ENCODE peak calls at places on chromosomes 2 and 18, in five cellular contexts. V is B cell, F is T-helper 1 cell, Y is Caki2, O is cardiac muscle cell. H is an unnamed sample.

GRCh38 chr18:75544496-75544895 is 117.0 kb upstream of the SMIM21 start:
- DNase-seq in V (no peak), F (no peak), Y (no peak), O (peak), H (no peak)

GRCh38 chr18:48922801-48923730 is 27.7 kb downstream of the SMAD7 start:
- DNase-seq in V (no peak), F (no peak), Y (peak), O (peak), H (no peak)

GRCh38 chr2:236343400-236344161 is 79.4 kb upstream of the ASB18 start:
- DNase-seq in V (peak), F (no peak), Y (peak), O (peak), H (no peak)

GRCh38 chr2:212646698-212647097 is 108.1 kb upstream of the ERBB4 start:
- DNase-seq in V (no peak), F (no peak), Y (peak), O (no peak), H (no peak)

GRCh38 chr18:72086421-72086820 is 457.7 kb downstream of the CBLN2 start:
- DNase-seq in V (no peak), F (no peak), Y (peak), O (peak), H (no peak)

GRCh38 chr2:225494100-225494459 is 94.6 kb downstream of the NYAP2 start:
- DNase-seq in V (no peak), F (no peak), Y (peak), O (no peak), H (no peak)

GRCh38 chr2:195677884-195678283 is 20.9 kb downstream of the SLC39A10 start:
- DNase-seq in V (no peak), F (no peak), Y (no peak), O (no peak), H (no peak)

GRCh38 chr2:110871637-110872036 is 139.3 kb downstream of the ACOXL start:
- DNase-seq in V (no peak), F (no peak), Y (no peak), O (no peak), H (no peak)

GRCh38 chr2:104406273-104406726 is 447.6 kb upstream of the POU3F3 start:
- DNase-seq in V (no peak), F (no peak), Y (peak), O (no peak), H (no peak)

GRCh38 chr2:59567115-59567514 is 986.3 kb downstream of the BCL11A start:
- DNase-seq in V (no peak), F (no peak), Y (no peak), O (no peak), H (no peak)

GRCh38 chr2:29309090-29310054 is 194.2 kb downstream of the CLIP4 start:
- DNase-seq in V (peak), F (no peak), Y (peak), O (peak), H (peak)

GRCh38 chr2:12244070-12244469 is 472.7 kb upstream of the TRIB2 start:
- DNase-seq in V (no peak), F (no peak), Y (no peak), O (peak), H (no peak)

H was measured in left lobe of liver.